ENCODE peak calls at places on chromosome 14, in four cellular contexts. X is mesothelial cell of epicardium, N is NCI-H1105 treated with DMSO at 0.1 percent for 48 hours, O is epithelial cell of prostate. L is an unnamed sample.

GRCh38 chr14:21054123-21054767 is 3.4 kb upstream of the RNASE8 start:
- DNase-seq in X (no peak), N (no peak), O (no peak), L (no peak)

GRCh38 chr14:29521526-29522137 is 406.0 kb downstream of the PRKD1 start:
- DNase-seq in X (no peak), N (peak; percentile 52), O (no peak), L (no peak)

GRCh38 chr14:37597538-37598084 is 2.2 kb downstream of the TTC6 start:
- DNase-seq in X (no peak), N (peak; percentile 87), O (no peak), L (no peak)

GRCh38 chr14:104708606-104709268 is 15.3 kb upstream of the ADSS1 start:
- DNase-seq in X (peak; percentile 64), N (peak; percentile 37), O (no peak), L (no peak)

GRCh38 chr14:99047436-99048110 is 224.4 kb downstream of the BCL11B start:
- DNase-seq in X (no peak), N (no peak), O (no peak), L (no peak)

GRCh38 chr14:70698288-70698687 is 56.6 kb downstream of the TTC9 start:
- DNase-seq in X (no peak), N (no peak), O (no peak), L (no peak)

GRCh38 chr14:31876741-31877140 is 200.4 kb upstream of the ARHGAP5 start:
- DNase-seq in X (no peak), N (no peak), O (no peak), L (no peak)

GRCh38 chr14:54594531-54594930 is 27.6 kb downstream of the SAMD4A start:
- DNase-seq in X (no peak), N (no peak), O (no peak), L (no peak)

GRCh38 chr14:103727313-103728000 is 11.8 kb downstream of the ZFYVE21 start:
- DNase-seq in X (no peak), N (no peak), O (no peak), L (no peak)

GRCh38 chr14:65302571-65303184 is 109.9 kb upstream of the FUT8 start:
- DNase-seq in X (no peak), N (peak; percentile 85), O (no peak), L (no peak)

GRCh38 chr14:86022031-86022629 is 492.2 kb downstream of the FLRT2 start:
- DNase-seq in X (no peak), N (no peak), O (no peak), L (no peak)

GRCh38 chr14:105894978-105895881 is 368.8 kb downstream of the TMEM121 start:
- DNase-seq in X (no peak), N (no peak), O (no peak), L (no peak)

GRCh38 chr14:75452900-75453816 is 25.3 kb downstream of the JDP2 start:
- DNase-seq in X (peak; percentile 66), N (no peak), O (peak; percentile 74), L (peak; percentile 88)

GRCh38 chr14:104341532-104342434 is 203.4 kb downstream of the KIF26A start:
- DNase-seq in X (peak; percentile 23), N (no peak), O (peak; percentile 5), L (peak; percentile 17)

GRCh38 chr14:79037593-79037992 is 867.4 kb downstream of the NRXN3 start:
- DNase-seq in X (no peak), N (no peak), O (no peak), L (no peak)

GRCh38 chr14:47438650-47439140 is 236.7 kb downstream of the MDGA2 start:
- DNase-seq in X (no peak), N (no peak), O (no peak), L (no peak)

GRCh38 chr14:67674139-67674479 is 323 bp downstream of the VTI1B start:
- DNase-seq in X (peak; percentile 60), N (peak; percentile 60), O (no peak), L (peak; percentile 68)

GRCh38 chr14:74948228-74949175 is 6.9 kb downstream of the PGF start:
- DNase-seq in X (no peak), N (no peak), O (no peak), L (peak; percentile 2)

GRCh38 chr14:93824518-93825234 is 36.4 kb upstream of the PRIMA1 start:
- DNase-seq in X (no peak), N (no peak), O (no peak), L (no peak)

GRCh38 chr14:64475585-64476273 is 10.4 kb downstream of the AKAP5 start:
- DNase-seq in X (no peak), N (no peak), O (no peak), L (no peak)

GRCh38 chr14:105204206-105204930 is 23.3 kb upstream of the NUDT14 start:
- DNase-seq in X (no peak), N (no peak), O (peak; percentile 40), L (no peak)

GRCh38 chr14:54566410-54567223 is at the start of gene SAMD4A:
- DNase-seq in X (peak; percentile 64), N (peak; percentile 44), O (no peak), L (peak; percentile 68)

GRCh38 chr14:69355955-69356321 is 42.2 kb downstream of the ERH start:
- DNase-seq in X (no peak), N (no peak), O (no peak), L (no peak)

GRCh38 chr14:69906201-69906600 is 27.0 kb downstream of the SMOC1 start:
- DNase-seq in X (no peak), N (no peak), O (no peak), L (no peak)

GRCh38 chr14:100065161-100065871 is at the start of gene EVL:
- DNase-seq in X (no peak), N (no peak), O (no peak), L (no peak)